ENCODE peak calls at places on chromosomes 13 and 19, in seven cellular contexts. F, H, N, A, P, B and J are unnamed samples.

GRCh38 chr13:39699274-39699673 is 43.8 kb downstream of the COG6 start:
- DNase-seq in F (no peak), H (no peak), N (no peak), A (no peak), P (no peak), B (peak; percentile 10), J (peak; percentile 19)

GRCh38 chr19:49019242-49019932 is 2.5 kb upstream of the LHB start:
- DNase-seq in F (peak; percentile 71), H (peak; percentile 88), N (no peak), A (peak; percentile 41), P (no peak), B (peak; percentile 45), J (peak; percentile 72)

GRCh38 chr19:5880604-5881078 is 10.3 kb upstream of the FUT5 start:
- DNase-seq in F (peak; percentile 78), H (peak; percentile 84), N (no peak), A (no peak), P (peak; percentile 66), B (peak; percentile 93), J (peak; percentile 19)

GRCh38 chr13:104586010-104586746 is 1520.0 kb upstream of the SLC10A2 start:
- DNase-seq in F (no peak), H (no peak), N (no peak), A (no peak), P (peak; percentile 85), B (peak; percentile 87), J (peak; percentile 59)

GRCh38 chr13:31043891-31044657 is 111.6 kb downstream of the TEX26 start:
- DNase-seq in F (peak; percentile 74), H (peak; percentile 87), N (peak; percentile 86), A (peak; percentile 89), P (peak; percentile 84), B (peak; percentile 91), J (peak; percentile 93)

GRCh38 chr19:19160489-19161035 is 9.5 kb downstream of the MEF2B start:
- DNase-seq in F (no peak), H (no peak), N (no peak), A (peak; percentile 60), P (no peak), B (no peak), J (no peak)

GRCh38 chr13:43686557-43686956 is 100.2 kb downstream of the ENOX1 start:
- DNase-seq in F (peak; percentile 72), H (peak; percentile 25), N (no peak), A (no peak), P (peak; percentile 91), B (peak; percentile 94), J (peak; percentile 85)

GRCh38 chr13:45799451-45799850 is 52.1 kb downstream of the SIAH3 start:
- DNase-seq in F (no peak), H (no peak), N (no peak), A (no peak), P (no peak), B (no peak), J (no peak)

GRCh38 chr13:22232186-22232585 is 561.3 kb downstream of the FGF9 start:
- DNase-seq in F (no peak), H (no peak), N (no peak), A (peak; percentile 15), P (no peak), B (no peak), J (no peak)

GRCh38 chr13:98291658-98292057 is 114.6 kb upstream of the RNF113B start:
- DNase-seq in F (no peak), H (no peak), N (no peak), A (no peak), P (no peak), B (no peak), J (no peak)

GRCh38 chr13:19860884-19861655 is 2.4 kb downstream of the ZMYM5 start:
- DNase-seq in F (no peak), H (no peak), N (no peak), A (peak; percentile 11), P (peak; percentile 64), B (peak; percentile 51), J (peak; percentile 82)

GRCh38 chr19:34669305-34669704 is 7.7 kb downstream of the SCGB2B2 start:
- DNase-seq in F (no peak), H (no peak), N (no peak), A (no peak), P (no peak), B (no peak), J (no peak)
- H3K4me3 ChIP-seq in F (no peak overlapping the region), H (no peak overlapping the region), N (no peak overlapping the region), A (no peak overlapping the region), P (no peak overlapping the region), B (no peak overlapping the region), J (no peak overlapping the region)

GRCh38 chr13:71861769-71862168 is 5.2 kb downstream of the DACH1 start:
- DNase-seq in F (no peak), H (no peak), N (no peak), A (no peak), P (no peak), B (no peak), J (no peak)
- H3K4me3 ChIP-seq in F (no peak overlapping the region), H (no peak overlapping the region), N (no peak overlapping the region), A (no peak overlapping the region), P (no peak overlapping the region), B (no peak overlapping the region), J (no peak overlapping the region)

GRCh38 chr19:53388168-53388567 is 6.8 kb upstream of the ZNF765 start:
- DNase-seq in F (no peak), H (no peak), N (no peak), A (no peak), P (no peak), B (peak; percentile 58), J (peak; percentile 40)

GRCh38 chr19:53389591-53390377 is 5.2 kb upstream of the ZNF765 start:
- DNase-seq in F (no peak), H (no peak), N (no peak), A (no peak), P (no peak), B (no peak), J (no peak)

GRCh38 chr19:53394522-53394973 is 401 bp upstream of the ZNF765 start:
- DNase-seq in F (peak; percentile 66), H (no peak), N (peak; percentile 72), A (peak; percentile 2), P (no peak), B (no peak), J (peak; percentile 61)

DNA sequence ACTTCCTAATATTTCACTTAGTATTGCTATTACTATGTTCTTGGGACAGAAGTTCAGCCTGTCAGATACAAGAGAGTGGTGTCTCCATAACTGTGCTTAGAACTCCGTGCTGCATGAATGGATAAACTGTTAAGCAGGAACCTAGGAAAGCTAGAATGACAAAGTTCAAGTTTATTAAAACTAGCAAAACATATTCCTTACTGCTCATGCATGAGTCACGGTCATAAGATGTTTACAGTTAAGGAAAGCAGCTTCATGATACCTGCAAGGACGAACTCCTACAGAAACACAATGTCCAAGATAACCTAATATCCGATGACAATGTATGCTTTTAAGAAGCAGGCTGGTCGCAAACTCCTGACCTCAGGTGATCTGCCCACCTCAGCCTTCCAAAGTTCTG is 6.0 kb upstream of the ZNF765 start:
- DNase-seq in F (no peak), H (no peak), N (no peak), A (no peak), P (no peak), B (peak; percentile 44), J (peak; percentile 5)
- H3K4me3 ChIP-seq in F (no peak overlapping the region), H (no peak overlapping the region), N (no peak overlapping the region), A (no peak overlapping the region), P (no peak overlapping the region), B (no peak overlapping the region), J (no peak overlapping the region)

GRCh38 chr19:35845215-35846037 is 6.9 kb downstream of the NPHS1 start:
- DNase-seq in F (no peak), H (peak; percentile 82), N (no peak), A (no peak), P (no peak), B (no peak), J (no peak)
- H3K4me3 ChIP-seq in F (peak overlapping the region; percentile 34), H (peak overlapping the region; percentile 59), N (no peak overlapping the region), A (no peak overlapping the region), P (no peak overlapping the region), B (no peak overlapping the region), J (peak overlapping the region; percentile 44)

DNA sequence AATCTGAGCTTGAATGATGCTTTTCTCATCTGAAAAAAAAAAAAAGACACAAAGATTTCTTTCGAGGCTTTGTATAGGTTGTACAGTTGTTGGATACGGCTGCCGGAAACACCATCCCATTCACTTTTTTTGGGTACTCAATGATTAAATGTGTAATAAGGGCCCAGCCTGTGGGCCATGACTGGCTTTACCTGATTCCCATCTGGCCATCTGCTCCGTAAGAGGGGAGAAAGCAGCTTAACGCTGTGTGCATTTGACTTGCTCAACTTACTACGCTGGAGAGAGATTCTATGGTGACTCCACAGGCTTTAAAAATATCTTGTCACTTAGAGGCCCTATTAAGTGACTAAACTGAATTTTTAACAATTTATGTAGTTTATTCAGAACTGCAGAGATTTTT is 731 bp downstream of the ZNF558 start:
- DNase-seq in F (no peak), H (no peak), N (no peak), A (no peak), P (no peak), B (peak; percentile 23), J (no peak)
- H3K4me3 ChIP-seq in F (peak overlapping the region; percentile 85), H (peak overlapping the region; percentile 59), N (peak overlapping the region; percentile 61), A (peak overlapping the region; percentile 88), P (peak overlapping the region; percentile 73), B (peak overlapping the region; percentile 85), J (peak overlapping the region; percentile 95)

DNA sequence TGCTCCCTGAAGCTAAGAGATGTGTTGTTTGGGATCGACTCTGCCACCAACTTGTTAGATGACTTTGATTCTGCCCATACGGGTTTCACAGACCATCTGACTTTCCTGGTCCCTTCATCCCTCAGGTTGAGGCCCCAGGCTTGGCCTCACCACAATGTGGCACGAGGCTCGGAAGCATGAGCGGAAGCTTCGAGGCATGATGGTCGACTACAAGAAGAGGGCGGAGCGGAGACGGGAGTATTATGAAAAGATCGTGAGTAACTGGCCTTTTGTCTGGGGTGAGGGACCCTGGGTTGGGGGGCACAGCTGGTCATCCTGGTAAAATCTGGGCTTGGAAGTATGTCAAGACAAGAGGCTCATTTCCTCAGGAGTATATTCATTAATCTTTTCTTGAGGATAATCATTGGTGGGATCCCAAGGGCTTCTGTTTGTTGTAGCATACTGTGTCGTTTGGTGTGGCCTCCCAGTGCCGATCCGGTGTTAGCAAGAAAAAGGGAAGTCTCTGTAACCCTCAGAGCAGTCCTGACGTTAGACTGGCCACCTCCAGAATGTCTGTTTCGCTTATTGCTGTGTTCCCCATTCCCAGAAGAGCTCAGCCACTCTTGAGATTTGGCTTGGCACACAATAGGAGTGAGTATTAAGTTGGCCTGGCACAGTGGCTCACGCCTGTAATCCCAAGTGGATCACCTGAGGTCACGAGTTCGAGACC is 1.4 kb downstream of the CLASRP start:
- DNase-seq in F (no peak), H (no peak), N (no peak), A (no peak), P (no peak), B (no peak), J (no peak)
- H3K4me3 ChIP-seq in F (peak overlapping the region; percentile 79), H (peak overlapping the region; percentile 55), N (peak overlapping the region; percentile 85), A (peak overlapping the region; percentile 66), P (peak overlapping the region; percentile 95), B (peak overlapping the region; percentile 98), J (peak overlapping the region; percentile 95)